ENCODE peak calls at places on chromosomes 4 and X, in nine cellular contexts. Z, D, M, L, C, U, S, N and W are unnamed samples.

GRCh38 chrX:155880586-155881157 is 473 bp upstream of the VAMP7 start:
- DNase-seq in S (no peak), M (peak), D (no peak), N (no peak), L (no peak), C (no peak), Z (no peak), U (peak), W (no peak)

GRCh38 chr4:104490770-104491395 is 3.8 kb downstream of the CXXC4 start:
- DNase-seq in Z (no peak), M (peak), N (peak), U (peak), S (peak), L (peak), C (peak), D (peak), W (no peak)

GRCh38 chrX:843306-843705 is 212.7 kb downstream of the SHOX start:
- DNase-seq in L (no peak), U (no peak), Z (no peak), S (no peak), C (no peak), D (no peak), M (no peak), N (no peak), W (no peak)

GRCh38 chr4:83974111-83974789 is 438.3 kb downstream of the GPAT3 start:
- DNase-seq in N (no peak), Z (no peak), M (no peak), C (peak), D (no peak), L (no peak), S (no peak), U (no peak), W (no peak)

GRCh38 chrX:99901091-99901490 is 509.0 kb downstream of the PCDH19 start:
- DNase-seq in U (no peak), D (no peak), N (no peak), L (no peak), C (no peak), S (no peak), M (no peak), Z (no peak), W (no peak)

GRCh38 chr4:3310301-3311094 is 17.7 kb downstream of the RGS12 start:
- DNase-seq in N (no peak), M (no peak), U (no peak), S (no peak), Z (no peak), D (peak), L (peak), C (no peak), W (no peak)

GRCh38 chr4:75990129-75990528 is 616 bp downstream of the SDAD1 start:
- DNase-seq in S (no peak), C (peak), D (no peak), U (peak), N (no peak), L (no peak), M (peak), Z (no peak), W (no peak)

GRCh38 chr4:82629238-82630000 is 67.6 kb upstream of the TMEM150C start:
- DNase-seq in D (no peak), L (no peak), N (no peak), U (peak), S (no peak), C (peak), M (no peak), Z (peak), W (peak)

GRCh38 chr4:123366144-123366748 is 30.3 kb upstream of the SPRY1 start:
- DNase-seq in U (no peak), C (no peak), S (no peak), N (no peak), Z (no peak), L (no peak), D (no peak), M (no peak), W (no peak)

GRCh38 chr4:7740866-7741525 is 198.7 kb downstream of the AFAP1 start:
- DNase-seq in S (no peak), D (no peak), N (no peak), U (no peak), C (no peak), Z (no peak), L (peak), M (no peak), W (no peak)

GRCh38 chr4:25378130-25378743 is 1.2 kb downstream of the ANAPC4 start:
- DNase-seq in U (no peak), D (no peak), L (no peak), Z (no peak), M (no peak), C (no peak), N (no peak), S (no peak), W (no peak)

GRCh38 chrX:41447897-41448296 is 754 bp downstream of the NYX start:
- DNase-seq in U (no peak), M (no peak), Z (no peak), L (no peak), C (no peak), D (no peak), S (no peak), N (no peak), W (no peak)

GRCh38 chrX:41445171-41445570 is 2.0 kb upstream of the NYX start:
- DNase-seq in S (no peak), C (no peak), L (no peak), Z (no peak), U (no peak), M (no peak), N (no peak), D (no peak), W (no peak)

GRCh38 chrX:41445781-41446358 is 1.3 kb upstream of the NYX start:
- DNase-seq in M (no peak), U (no peak), L (no peak), C (no peak), Z (no peak), D (no peak), N (no peak), S (no peak), W (no peak)

GRCh38 chrX:41442824-41443560 is 4.2 kb upstream of the NYX start:
- DNase-seq in L (peak), D (peak), S (no peak), U (no peak), Z (no peak), C (no peak), M (no peak), N (no peak), W (no peak)

DNA sequence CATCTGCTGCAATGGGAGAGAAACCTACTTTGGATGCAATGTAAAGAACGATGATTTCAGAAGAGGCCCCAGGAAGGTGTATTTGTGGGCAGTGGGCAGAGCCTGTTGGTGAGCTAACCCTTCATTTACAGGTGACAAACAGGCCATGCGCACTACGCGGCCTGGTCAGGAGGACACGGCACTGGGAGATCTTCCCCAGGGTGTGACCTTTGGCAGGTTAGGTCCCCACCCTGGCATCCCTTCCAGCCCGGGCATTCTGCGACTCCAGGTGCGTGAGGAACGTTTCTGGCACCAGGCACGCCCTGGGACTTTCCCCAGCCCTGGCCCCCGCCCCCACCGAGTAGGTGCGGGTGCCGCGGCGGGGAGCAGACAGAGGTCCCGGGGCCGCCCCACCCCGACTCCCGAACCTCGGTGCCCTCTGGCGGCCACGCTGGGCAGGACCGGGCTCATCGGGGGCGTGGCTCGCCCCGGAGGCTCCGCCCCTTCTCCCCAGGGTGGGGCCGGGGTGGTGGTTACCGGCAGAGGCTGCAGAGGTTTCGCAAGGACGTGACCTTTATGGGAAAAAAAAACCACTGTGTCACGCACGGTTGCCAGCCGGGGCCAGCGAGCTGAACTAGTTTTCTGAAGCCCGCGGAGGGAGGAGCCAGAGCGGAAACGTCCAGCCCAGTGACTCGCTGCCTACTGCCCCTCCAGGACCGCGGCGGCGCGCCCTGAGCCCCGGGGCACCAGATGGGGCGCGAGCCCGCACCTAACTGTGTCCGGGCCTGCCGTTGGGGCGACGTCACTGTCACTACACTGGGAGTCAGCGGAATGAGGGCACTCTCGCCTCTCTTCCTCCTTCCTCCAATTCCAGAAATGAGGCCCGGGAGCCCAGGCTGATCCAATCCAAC is 5.0 kb upstream of the NYX start:
- DNase-seq in U (peak), S (peak), C (peak), Z (peak), L (peak), D (peak), M (peak), N (peak), W (no peak)
- H3K4me3 ChIP-seq in U (peak), S (peak), C (peak), Z (peak), L (peak), D (no peak), M (peak), N (peak), W (peak)

DNA sequence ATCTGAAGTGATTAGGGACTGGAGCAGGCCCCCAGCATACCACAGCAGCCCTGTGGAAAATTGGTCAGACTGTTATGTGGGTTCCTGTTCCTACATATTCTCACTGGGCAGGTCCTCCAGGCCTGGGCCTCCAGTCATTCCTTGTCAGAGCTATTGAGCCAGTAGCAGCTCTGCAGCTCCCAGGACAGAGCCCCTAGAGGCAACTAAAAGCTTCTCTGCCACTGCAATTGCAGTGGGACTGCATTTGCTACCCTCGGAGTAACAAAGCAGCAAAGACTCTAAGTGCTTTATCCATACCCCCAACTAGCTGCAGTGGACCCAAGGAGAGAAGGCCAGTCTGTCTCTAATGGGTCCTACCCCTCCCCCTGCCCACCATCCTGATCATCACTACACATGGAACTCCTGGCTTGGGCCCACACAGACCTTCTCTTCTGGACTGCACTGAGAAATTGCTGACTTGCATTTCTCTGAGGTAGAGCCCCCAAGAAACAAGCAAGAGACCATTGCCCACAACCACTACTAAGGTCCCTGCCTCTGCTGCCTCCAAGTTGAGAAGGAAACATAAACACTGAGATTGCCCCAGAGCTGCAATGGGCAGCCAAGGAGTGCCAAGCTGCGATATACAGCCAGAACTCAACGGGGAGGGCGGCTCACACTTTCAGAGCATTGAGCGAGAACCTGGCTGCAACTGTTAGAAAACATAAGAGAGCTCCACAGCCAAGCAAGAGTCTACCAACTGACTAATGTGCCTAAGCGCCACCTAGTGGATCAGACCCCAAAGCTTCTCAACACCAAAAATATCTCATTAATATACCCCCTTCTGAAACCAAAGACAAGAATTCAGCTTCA is 738.7 kb upstream of the NDST4 start:
- DNase-seq in S (peak), U (no peak), D (peak), M (no peak), N (peak), Z (no peak), L (peak), C (peak), W (no peak)
- TF ChIP-seq CTCF in S (peak), U (no peak), D (peak), M (no peak), N (peak), Z (peak), L (no peak), C (peak), W (no peak)

GRCh38 chr4:56677673-56678072 is 3.4 kb downstream of the HOPX start:
- DNase-seq in D (no peak), M (no peak), C (no peak), L (no peak), N (no peak), S (no peak), U (no peak), Z (no peak), W (no peak)
- H3K4me3 ChIP-seq in D (no peak), M (no peak), C (no peak), L (no peak), N (no peak), S (no peak), U (no peak), Z (no peak), W (no peak)

GRCh38 chr4:94256833-94257232 is 49.2 kb downstream of the SMARCAD1 start:
- DNase-seq in D (no peak), U (no peak), L (no peak), M (peak), C (peak), Z (no peak), S (no peak), N (peak), W (no peak)
- TF ChIP-seq CTCF in D (no peak), U (no peak), L (no peak), M (no peak), C (peak), Z (no peak), S (no peak), N (peak), W (no peak)